ENCODE peak calls at places on chromosomes 16 and 17, in five cellular contexts. Y is gastrocnemius medialis, P is neural progenitor cell, E is tibial artery, F is endodermal cell. A is an unnamed sample. For H3K36me3 and H3K4me1, the result is how much of the 10 kb centered on the place peaks cover.

GRCh38 chr16:67651039-67651438 is 6.1 kb downstream of the CARMIL2 start:
- DNase-seq in E (no peak), F (no peak), Y (no peak), P (no peak), A (no peak)

GRCh38 chr16:17133851-17134250 is 336.9 kb downstream of the XYLT1 start:
- DNase-seq in Y (no peak), P (no peak), E (no peak), F (no peak), A (no peak)

GRCh38 chr17:49995055-49995738 is at the start of gene DLX3:
- DNase-seq in F (peak), P (peak), E (peak), Y (no peak), A (peak)

GRCh38 chr17:73336613-73337400 is 25.0 kb upstream of the CDC42EP4 start:
- DNase-seq in E (no peak), P (no peak), Y (no peak), F (no peak), A (no peak)

GRCh38 chr16:70685938-70686375 is at the start of gene MTSS2:
- DNase-seq in P (peak), E (peak), Y (peak), F (peak), A (peak)

GRCh38 chr17:10549108-10549842 is at the start of gene MYH2:
- DNase-seq in Y (no peak), P (peak), E (no peak), F (peak), A (no peak)

GRCh38 chr17:43363181-43363925 is 35.4 kb upstream of the ARL4D start:
- DNase-seq in E (no peak), F (peak), Y (no peak), P (no peak), A (no peak)

GRCh38 chr17:27618417-27618816 is 12.6 kb upstream of the LGALS9 start:
- DNase-seq in Y (no peak), F (no peak), P (no peak), E (no peak), A (no peak)

GRCh38 chr17:68591583-68591982 is 9.6 kb downstream of the FAM20A start:
- DNase-seq in Y (no peak), E (no peak), F (peak), P (peak), A (no peak)

GRCh38 chr16:27229891-27230470 is 26.7 kb downstream of the KDM8 start:
- DNase-seq in F (no peak), E (no peak), P (no peak), Y (no peak), A (no peak)

GRCh38 chr16:86117235-86117634 is 218.3 kb downstream of the IRF8 start:
- DNase-seq in Y (no peak), P (no peak), F (no peak), E (no peak), A (no peak)

GRCh38 chr17:20989991-20990855 is 52.6 kb downstream of the USP22 start:
- DNase-seq in P (no peak), F (peak), Y (no peak), E (no peak), A (no peak)

GRCh38 chr17:69050999-69051775 is 9.5 kb downstream of the ABCA9 start:
- DNase-seq in F (no peak), P (no peak), E (no peak), Y (no peak), A (no peak)

GRCh38 chr16:13335894-13336293 is 434.5 kb downstream of the SHISA9 start:
- DNase-seq in P (no peak), F (no peak), Y (no peak), E (no peak), A (no peak)

GRCh38 chr17:35521150-35521549 is 16.3 kb downstream of the SLFN12L start:
- DNase-seq in E (no peak), P (no peak), Y (no peak), F (no peak), A (no peak)

GRCh38 chr16:67723151-67723915 is 4.2 kb upstream of the GFOD2 start:
- DNase-seq in E (no peak), F (no peak), P (no peak), Y (no peak), A (no peak)

GRCh38 chr16:64391009-64391663 is 730.7 kb downstream of the CDH11 start:
- DNase-seq in P (no peak), Y (no peak), E (no peak), F (no peak), A (no peak)

GRCh38 chr17:46822388-46822921 is 4.0 kb upstream of the WNT3 start:
- DNase-seq in P (no peak), Y (no peak), F (peak), E (no peak), A (no peak)

GRCh38 chr16:86059253-86060171 is 160.6 kb downstream of the IRF8 start:
- DNase-seq in Y (peak), P (no peak), E (no peak), F (peak), A (peak)

GRCh38 chr17:46979023-46979870 is at the start of gene RPRML:
- DNase-seq in F (peak), E (no peak), P (peak), Y (no peak), A (no peak)

GRCh38 chr16:89287777-89288576 is 70.5 kb downstream of the ZNF778 start:
- DNase-seq in F (no peak), Y (no peak), P (no peak), E (no peak), A (no peak)

GRCh38 chr16:17261197-17261858 is 209.4 kb downstream of the XYLT1 start:
- DNase-seq in E (no peak), Y (no peak), P (no peak), F (no peak), A (no peak)

GRCh38 chr16:55701442-55702319 is 45.9 kb downstream of the SLC6A2 start:
- DNase-seq in P (peak), Y (peak), E (peak), F (peak), A (peak)

GRCh38 chr16:66750279-66751134 is 902 bp downstream of the DYNC1LI2 start:
- DNase-seq in P (no peak), E (no peak), Y (no peak), F (no peak), A (no peak)

GRCh38 chr17:66264696-66265095 is 35.5 kb upstream of the APOH start:
- DNase-seq in Y (no peak), E (no peak), F (no peak), P (no peak), A (no peak)

GRCh38 chr16:67555795-67556212 is 6.5 kb upstream of the CTCF start:
- DNase-seq in Y (no peak), P (no peak), F (no peak), E (no peak), A (no peak)

GRCh38 chr17:55391244-55391757 is 30.3 kb downstream of the MMD start:
- DNase-seq in Y (no peak), F (no peak), E (no peak), P (no peak), A (no peak)

GRCh38 chr16:68200120-68200783 is 35.7 kb downstream of the ESRP2 start:
- DNase-seq in P (no peak), F (no peak), E (no peak), Y (no peak), A (no peak)

GRCh38 chr17:68394608-68395331 is 62.5 kb downstream of the WIPI1 start:
- DNase-seq in F (peak), P (no peak), E (no peak), Y (no peak), A (no peak)

GRCh38 chr16:47887496-47887895 is 268.3 kb downstream of the ABCC12 start:
- DNase-seq in P (peak), Y (no peak), F (peak), E (no peak), A (no peak)

GRCh38 chr17:72118588-72119279 is 2.1 kb upstream of the SOX9 start:
- DNase-seq in E (peak), F (peak), P (peak), Y (peak), A (no peak)

GRCh38 chr17:4839965-4840892 is 7.1 kb downstream of the MINK1 start:
- DNase-seq in F (no peak), Y (no peak), P (no peak), E (no peak), A (no peak)

GRCh38 chr17:75352079-75352569 is 53.4 kb downstream of the GRB2 start:
- DNase-seq in P (peak), E (no peak), F (peak), Y (no peak), A (no peak)
- H3K36me3 ChIP-seq in P (under half), E (under half), F (under half), Y (under half), A (under half)

GRCh38 chr17:56979091-56979480 is 1.2 kb downstream of the SCPEP1 start:
- DNase-seq in E (no peak), Y (no peak), P (peak), F (peak), A (no peak)
- H3K4me1 ChIP-seq in E (under half), Y (under half), P (under half), F (under half), A (under half)

GRCh38 chr17:78818152-78818846 is 22.3 kb downstream of the USP36 start:
- DNase-seq in E (no peak), Y (no peak), P (no peak), F (no peak), A (no peak)
- H3K36me3 ChIP-seq in E (half or more), Y (under half), P (under half), F (half or more), A (under half)

GRCh38 chr17:45306623-45307022 is 10.2 kb downstream of the MAP3K14 start:
- DNase-seq in F (no peak), P (no peak), E (no peak), Y (no peak), A (no peak)

GRCh38 chr17:45308016-45308365 is 8.8 kb downstream of the MAP3K14 start:
- DNase-seq in P (no peak), F (no peak), E (no peak), Y (no peak), A (no peak)

GRCh38 chr17:45307290-45308015 is 9.4 kb downstream of the MAP3K14 start:
- DNase-seq in E (peak), F (no peak), Y (no peak), P (no peak), A (no peak)

GRCh38 chr17:45306094-45306493 is 10.7 kb downstream of the MAP3K14 start:
- DNase-seq in F (no peak), Y (no peak), E (no peak), P (no peak), A (no peak)

GRCh38 chr17:45305532-45306087 is 11.2 kb downstream of the MAP3K14 start:
- DNase-seq in F (no peak), Y (no peak), P (no peak), E (no peak), A (no peak)
- H3K4me1 ChIP-seq in F (under half), Y (half or more), P (under half), E (under half), A (half or more)

DNA sequence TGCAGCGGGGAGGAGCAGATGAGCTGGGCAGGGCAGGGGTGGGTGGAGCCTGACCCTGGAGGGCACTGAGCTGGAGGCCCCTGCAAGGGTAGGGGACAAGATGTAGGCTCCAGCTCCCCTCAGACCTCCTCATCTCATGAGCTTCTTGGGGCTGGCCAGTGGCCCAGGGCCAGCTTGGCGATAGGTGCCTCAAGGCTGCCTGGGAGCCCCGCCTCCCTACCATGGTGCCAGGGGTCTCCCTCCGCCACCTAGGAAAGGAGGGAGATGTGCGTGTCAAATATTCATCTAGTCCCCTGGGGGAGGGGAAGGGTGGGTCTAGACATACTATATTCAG is 3.9 kb downstream of the HIRIP3 start:
- DNase-seq in Y (no peak), E (no peak), P (no peak), F (no peak), A (no peak)
- H3K36me3 ChIP-seq in Y (under half), E (half or more), P (under half), F (under half), A (under half)

DNA sequence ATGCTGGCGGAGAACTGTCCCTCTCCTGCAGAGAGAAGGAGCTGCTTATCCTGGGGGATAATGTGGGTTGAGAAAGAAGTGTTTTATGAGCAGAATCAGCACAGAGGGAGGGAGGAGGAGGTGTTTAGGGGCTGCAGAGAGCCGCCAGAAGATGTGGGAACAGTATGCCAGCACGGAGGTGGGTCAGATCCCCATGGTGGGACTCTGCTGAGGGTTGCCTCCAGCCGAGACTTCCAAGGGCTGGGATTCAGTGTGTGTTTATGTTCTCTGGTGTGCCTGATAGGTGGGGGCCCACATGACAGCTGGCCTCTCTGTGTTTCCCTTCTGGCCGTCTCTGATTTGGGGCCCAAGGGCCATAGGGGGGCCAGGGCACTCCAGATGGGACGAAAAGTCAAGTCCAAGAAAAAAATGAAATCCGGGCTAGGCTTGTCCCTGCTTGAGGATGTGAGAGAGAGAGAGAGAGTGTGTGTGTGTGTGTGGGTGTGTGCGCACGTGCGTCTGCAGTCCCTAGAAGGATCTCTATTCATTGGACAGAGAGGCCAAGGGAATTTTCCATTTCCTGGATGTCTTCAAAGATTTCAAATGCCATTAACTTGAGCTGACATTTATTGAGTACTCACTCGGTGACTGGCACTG is 21.6 kb downstream of the PRKCB start:
- DNase-seq in F (peak), E (no peak), P (peak), Y (no peak), A (no peak)
- H3K4me1 ChIP-seq in F (under half), E (under half), P (under half), Y (under half), A (under half)

A was measured in tibial nerve.